ENCODE peak calls at places on chromosomes 1 and 21, in six cellular contexts. A is H9, T is IMR-90, N is trophoblast cell, W is mesenchymal stem cell, F is H1. H is an unnamed sample.

GRCh38 chr1:54904476-54905048 is 17.6 kb upstream of the DHCR24 start:
- DNase-seq in A (no peak), T (peak; percentile 82), N (no peak), W (peak; percentile 40), F (no peak), H (no peak)

GRCh38 chr1:147247656-147248238 is 5.3 kb downstream of the CHD1L start:
- DNase-seq in A (no peak), T (no peak), N (no peak), W (peak; percentile 40), F (no peak), H (no peak)

GRCh38 chr1:119361611-119362010 is 7.0 kb upstream of the HAO2 start:
- DNase-seq in A (no peak), T (no peak), N (no peak), W (no peak), F (no peak), H (no peak)

GRCh38 chr1:40385437-40386310 is 12.1 kb downstream of the SMAP2 start:
- DNase-seq in A (no peak), T (no peak), N (peak; percentile 36), W (peak; percentile 78), F (no peak), H (no peak)

GRCh38 chr1:105437847-105438246 is 1618.6 kb upstream of the PRMT6 start:
- DNase-seq in A (no peak), T (no peak), N (no peak), W (no peak), F (no peak), H (no peak)

GRCh38 chr1:223628858-223629257 is 36.6 kb downstream of the CAPN8 start:
- DNase-seq in A (no peak), T (no peak), N (no peak), W (no peak), F (no peak), H (no peak)

GRCh38 chr1:19987719-19988118 is 8.3 kb upstream of the PLA2G2A start:
- DNase-seq in A (no peak), T (no peak), N (no peak), W (no peak), F (no peak), H (no peak)

GRCh38 chr1:147243228-147243685 is 773 bp downstream of the CHD1L start:
- DNase-seq in A (no peak), T (peak; percentile 86), N (no peak), W (no peak), F (no peak), H (no peak)

GRCh38 chr21:15809818-15810217 is 80.0 kb downstream of the USP25 start:
- DNase-seq in A (no peak), T (peak; percentile 78), N (peak; percentile 51), W (peak; percentile 49), F (no peak), H (no peak)

DNA sequence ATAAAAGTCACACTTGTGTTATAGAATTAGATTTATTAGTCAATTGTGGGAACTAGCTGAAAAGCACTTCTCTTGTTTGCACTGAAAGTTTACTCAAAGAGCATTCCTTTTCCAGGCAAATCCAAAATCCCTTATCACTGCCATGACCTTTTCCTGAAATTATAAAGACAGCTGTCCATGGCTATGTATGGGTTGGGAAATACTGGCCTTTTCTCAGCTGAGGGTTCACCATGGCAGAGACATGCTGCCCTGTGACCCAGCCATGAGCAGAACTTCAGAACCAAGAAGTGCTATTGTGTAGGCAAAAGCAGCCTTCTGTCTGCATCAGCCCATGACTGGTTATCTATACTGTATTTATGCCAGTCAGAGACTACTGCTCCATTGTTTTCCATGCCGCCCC is 9.8 kb upstream of the EDEM3 start:
- DNase-seq in A (no peak), T (no peak), N (no peak), W (no peak), F (no peak), H (no peak)
- H3K23ac ChIP-seq in A (no peak overlapping the region), T (no peak overlapping the region), N (no peak overlapping the region), W (no peak overlapping the region), F (no peak overlapping the region), H (no peak overlapping the region)

GRCh38 chr1:68202239-68202832 is 30.0 kb downstream of the WLS start:
- DNase-seq in A (no peak), T (peak; percentile 74), N (no peak), W (no peak), F (no peak), H (no peak)
- H4K8ac ChIP-seq in A (no peak overlapping the region), T (peak overlapping the region; percentile 49), N (no peak overlapping the region), W (no peak overlapping the region), F (no peak overlapping the region), H (no peak overlapping the region)

DNA sequence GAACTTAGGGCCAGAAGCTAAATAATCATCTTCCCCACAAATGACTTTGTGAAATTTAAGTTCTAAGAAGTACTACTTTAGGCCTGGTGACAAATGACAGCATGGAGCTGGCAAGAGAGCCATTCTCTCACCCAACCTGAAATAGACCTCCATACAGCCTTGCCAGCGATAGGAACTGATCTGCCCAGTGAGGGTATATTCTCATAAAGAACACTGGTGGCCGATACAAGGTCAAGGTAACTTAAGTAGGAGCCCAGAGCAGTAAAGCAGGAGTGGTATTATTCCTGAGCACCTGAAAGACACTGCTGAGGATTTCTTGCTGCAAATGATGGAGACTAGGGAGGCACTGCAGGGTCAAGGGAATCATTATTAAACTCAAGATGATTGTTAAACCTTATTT is 2.6 kb upstream of the TTLL7 start:
- DNase-seq in A (no peak), T (no peak), N (no peak), W (no peak), F (no peak), H (no peak)
- H3K14ac ChIP-seq in A (no peak overlapping the region), T (no peak overlapping the region), N (no peak overlapping the region), W (no peak overlapping the region), F (no peak overlapping the region), H (no peak overlapping the region)

GRCh38 chr1:47576758-47577115 is 138.9 kb downstream of the FOXD2 start:
- DNase-seq in A (no peak), T (no peak), N (no peak), W (no peak), F (no peak), H (no peak)

GRCh38 chr1:47575855-47576757 is 138.3 kb downstream of the FOXD2 start:
- DNase-seq in A (no peak), T (peak; percentile 56), N (no peak), W (peak; percentile 56), F (no peak), H (no peak)

GRCh38 chr1:47578026-47578861 is 140.4 kb downstream of the FOXD2 start:
- DNase-seq in A (no peak), T (no peak), N (no peak), W (peak; percentile 15), F (no peak), H (no peak)

GRCh38 chr1:47578862-47579419 is 141.1 kb downstream of the FOXD2 start:
- DNase-seq in A (no peak), T (no peak), N (no peak), W (peak; percentile 2), F (no peak), H (no peak)

GRCh38 chr1:47577310-47578025 is 139.6 kb downstream of the FOXD2 start:
- DNase-seq in A (no peak), T (no peak), N (no peak), W (no peak), F (no peak), H (no peak)
- H3K23ac ChIP-seq in A (no peak overlapping the region), T (no peak overlapping the region), N (no peak overlapping the region), W (no peak overlapping the region), F (no peak overlapping the region), H (no peak overlapping the region)

DNA sequence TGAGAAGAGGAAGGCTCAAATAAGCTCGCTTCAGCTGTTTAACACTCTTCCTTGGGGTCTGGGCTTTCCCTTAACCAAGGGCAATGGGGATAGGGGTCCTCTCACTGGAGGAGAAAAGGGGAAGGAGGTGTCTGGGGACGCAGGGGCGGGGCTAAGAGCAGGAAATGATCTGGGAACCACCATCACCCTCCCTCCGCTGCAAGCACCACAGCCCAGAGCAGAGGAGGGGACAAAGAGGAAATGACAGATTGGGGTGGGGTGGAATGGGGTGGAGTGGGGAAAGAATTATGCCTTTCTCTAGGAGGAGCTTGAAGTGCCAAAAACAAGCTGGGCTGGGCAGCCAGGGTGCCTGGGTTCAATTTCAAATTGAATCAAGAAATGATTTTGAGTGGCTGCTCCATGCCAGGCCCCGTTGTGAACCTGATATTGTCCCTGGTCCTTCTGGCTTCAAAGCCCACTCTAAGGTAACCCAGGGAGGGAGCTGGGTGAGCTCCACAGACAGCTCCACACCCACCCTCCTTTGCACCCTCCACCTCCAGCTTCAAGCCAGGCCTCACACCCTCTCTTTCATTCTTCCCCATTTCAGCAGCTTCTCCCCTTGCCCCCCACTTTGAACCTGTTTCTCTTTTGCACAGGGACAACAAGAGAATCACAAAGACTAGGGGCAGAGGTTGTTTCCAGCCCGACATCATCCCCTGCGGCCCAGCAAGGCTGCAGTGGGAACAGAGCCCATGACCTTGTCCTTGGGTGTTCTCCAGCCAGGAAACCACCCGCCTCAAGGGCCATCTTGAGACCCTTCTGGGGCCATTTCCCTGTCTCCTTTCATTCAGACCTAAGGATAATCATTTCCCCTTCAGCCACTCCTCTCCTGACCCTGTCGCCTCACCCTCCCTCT is 1.1 kb downstream of the ARHGAP30 start:
- DNase-seq in A (peak; percentile 65), T (no peak), N (no peak), W (no peak), F (no peak), H (no peak)
- H4K8ac ChIP-seq in A (no peak overlapping the region), T (no peak overlapping the region), N (no peak overlapping the region), W (no peak overlapping the region), F (peak overlapping the region; percentile 70), H (no peak overlapping the region)

GRCh38 chr1:150256549-150257341 is 829 bp upstream of the CA14 start:
- DNase-seq in A (peak; percentile 61), T (no peak), N (peak; percentile 12), W (peak; percentile 47), F (no peak), H (peak; percentile 73)
- H3K14ac ChIP-seq in A (peak overlapping the region; percentile 72), T (peak overlapping the region; percentile 72), N (no peak overlapping the region), W (no peak overlapping the region), F (peak overlapping the region; percentile 89), H (no peak overlapping the region)